ENCODE peak calls at places on chromosomes 3 and 15, in six cellular contexts. G, E, V, D, S and L are unnamed samples.

GRCh38 chr3:49359623-49360022 is 1.5 kb upstream of the GPX1 start:
- DNase-seq in S (no peak), E (no peak), D (no peak), V (no peak), G (no peak), L (no peak)

GRCh38 chr3:33000698-33001385 is 49.4 kb downstream of the CCR4 start:
- DNase-seq in E (no peak), G (no peak), D (no peak), V (no peak), S (no peak), L (no peak)

GRCh38 chr15:98547741-98548166 is 100.6 kb upstream of the IGF1R start:
- DNase-seq in D (no peak), E (peak), V (peak), G (peak), S (no peak), L (peak)

GRCh38 chr3:123449986-123450474 is 1.1 kb upstream of the ADCY5 start:
- DNase-seq in S (no peak), V (peak), E (peak), G (peak), D (peak), L (peak)

GRCh38 chr3:172334743-172335142 is 113.5 kb downstream of the GHSR start:
- DNase-seq in V (no peak), D (no peak), E (no peak), S (no peak), G (no peak), L (no peak)

GRCh38 chr15:88630141-88630721 is 8.6 kb upstream of the ISG20 start:
- DNase-seq in E (peak), D (no peak), V (peak), S (peak), G (no peak), L (no peak)

GRCh38 chr3:133838296-133838789 is 32.7 kb downstream of the SRPRB start:
- DNase-seq in G (no peak), V (no peak), E (no peak), S (no peak), D (no peak), L (no peak)

GRCh38 chr3:13042932-13043275 is 30.3 kb downstream of the IQSEC1 start:
- DNase-seq in D (no peak), S (no peak), G (no peak), V (peak), E (no peak), L (no peak)

GRCh38 chr15:62782100-62782791 is 260.3 kb upstream of the TPM1 start:
- DNase-seq in S (peak), V (peak), E (peak), D (peak), G (peak), L (peak)

GRCh38 chr15:63044645-63045437 is 2.3 kb downstream of the TPM1 start:
- DNase-seq in D (no peak), V (peak), S (no peak), G (no peak), E (no peak), L (no peak)

GRCh38 chr15:39159833-39160232 is 421.0 kb upstream of the THBS1 start:
- DNase-seq in G (no peak), E (no peak), D (no peak), S (no peak), V (no peak), L (no peak)

GRCh38 chr3:43539321-43539720 is 82.5 kb downstream of the ANO10 start:
- DNase-seq in V (peak), D (no peak), S (no peak), E (no peak), G (no peak), L (no peak)

GRCh38 chr3:4795905-4796304 is 183.3 kb upstream of the BHLHE40 start:
- DNase-seq in G (no peak), S (no peak), E (no peak), V (no peak), D (no peak), L (no peak)

GRCh38 chr3:38119802-38120689 is 16.9 kb downstream of the ACAA1 start:
- DNase-seq in E (no peak), S (no peak), D (no peak), G (no peak), V (no peak), L (no peak)

GRCh38 chr3:18900994-18901393 is 247.3 kb upstream of the KCNH8 start:
- DNase-seq in E (no peak), D (no peak), V (no peak), S (peak), G (no peak), L (no peak)

GRCh38 chr15:49625460-49626036 is 4.7 kb downstream of the DTWD1 start:
- DNase-seq in G (no peak), E (no peak), S (no peak), V (peak), D (no peak), L (no peak)

GRCh38 chr15:72058590-72058989 is 59.4 kb downstream of the MYO9A start:
- DNase-seq in V (no peak), G (no peak), S (no peak), E (no peak), D (no peak), L (no peak)

GRCh38 chr3:48226959-48227358 is 3.7 kb downstream of the CAMP start:
- DNase-seq in V (no peak), S (no peak), G (no peak), E (no peak), D (no peak), L (no peak)

GRCh38 chr3:141525813-141526212 is 39.0 kb downstream of the RASA2 start:
- DNase-seq in E (no peak), D (no peak), G (no peak), S (peak), V (no peak), L (no peak)

GRCh38 chr15:59632714-59633113 is 21.1 kb downstream of the GCNT3 start:
- DNase-seq in E (no peak), V (peak), G (no peak), D (no peak), S (no peak), L (peak)

GRCh38 chr15:58770519-58770856 is 614 bp upstream of the MINDY2 start:
- DNase-seq in E (no peak), G (no peak), S (no peak), D (no peak), V (no peak), L (no peak)

GRCh38 chr3:185825639-185826481 is 1.0 kb upstream of the IGF2BP2 start:
- DNase-seq in D (no peak), E (peak), V (peak), G (peak), S (peak), L (peak)

GRCh38 chr3:5160926-5161858 is 26.3 kb upstream of the EDEM1 start:
- DNase-seq in E (no peak), S (no peak), G (no peak), V (peak), D (no peak), L (no peak)

GRCh38 chr3:133884547-133885240 is 11.0 kb downstream of the RAB6B start:
- DNase-seq in S (no peak), D (no peak), V (no peak), G (no peak), E (no peak), L (no peak)

GRCh38 chr15:71325461-71325860 is 210.2 kb downstream of the THSD4 start:
- DNase-seq in G (no peak), V (no peak), D (no peak), S (no peak), E (no peak), L (no peak)